ENCODE peak calls at places on chromosomes 12 and 14, in seven cellular contexts. M, Z, V, U, D, Y and T are unnamed samples.

GRCh38 chr14:35402323-35403084 is 2.0 kb downstream of the NFKBIA start:
- DNase-seq in Z (no peak), M (no peak), U (no peak), Y (no peak), V (no peak), D (no peak), T (no peak)

GRCh38 chr14:24316597-24316950 is 5.3 kb downstream of the LTB4R start:
- DNase-seq in Y (no peak), M (no peak), U (peak), D (no peak), V (no peak), Z (no peak), T (no peak)

GRCh38 chr12:64730585-64730964 is 28.6 kb downstream of the GNS start:
- DNase-seq in M (no peak), Y (no peak), V (peak), U (no peak), Z (no peak), D (no peak), T (no peak)

GRCh38 chr14:104444159-104445030 is 135.2 kb upstream of the C14orf180 start:
- DNase-seq in Y (no peak), V (no peak), Z (no peak), M (no peak), U (no peak), D (no peak), T (no peak)

GRCh38 chr12:57793920-57794319 is 11.3 kb downstream of the TSFM start:
- DNase-seq in Y (no peak), D (no peak), M (no peak), V (no peak), U (no peak), Z (no peak), T (no peak)

GRCh38 chr12:104823985-104824441 is 134.1 kb downstream of the SLC41A2 start:
- DNase-seq in V (no peak), U (peak), D (no peak), Y (no peak), Z (no peak), M (no peak), T (no peak)

GRCh38 chr12:88617352-88617751 is 37.1 kb upstream of the KITLG start:
- DNase-seq in M (no peak), U (no peak), D (no peak), Z (no peak), V (no peak), Y (no peak), T (no peak)

GRCh38 chr12:105738036-105738435 is 400.7 kb downstream of the NUAK1 start:
- DNase-seq in D (no peak), U (no peak), V (no peak), M (no peak), Y (no peak), Z (no peak), T (no peak)

GRCh38 chr12:89177802-89178201 is 174.5 kb downstream of the DUSP6 start:
- DNase-seq in D (no peak), Y (no peak), V (no peak), U (no peak), M (no peak), Z (no peak), T (no peak)

GRCh38 chr12:82874935-82875334 is 188.2 kb downstream of the TMTC2 start:
- DNase-seq in Y (no peak), U (no peak), M (no peak), V (no peak), Z (no peak), D (no peak), T (no peak)

GRCh38 chr12:125143491-125143890 is 78.3 kb downstream of the AACS start:
- DNase-seq in Y (no peak), M (no peak), Z (no peak), U (no peak), V (peak), D (no peak), T (no peak)

GRCh38 chr14:51395361-51395849 is 155.4 kb downstream of the TMX1 start:
- DNase-seq in Z (no peak), M (no peak), D (no peak), V (peak), Y (no peak), U (no peak), T (no peak)

GRCh38 chr14:76985021-76985420 is 43.5 kb downstream of the IRF2BPL start:
- DNase-seq in Y (no peak), D (peak), V (no peak), U (no peak), M (no peak), Z (no peak), T (no peak)

GRCh38 chr12:129911437-129912049 is 7.7 kb upstream of the TMEM132D start:
- DNase-seq in D (peak), M (peak), Z (no peak), V (peak), U (peak), Y (no peak), T (peak)

GRCh38 chr12:13911756-13912554 is 69.4 kb downstream of the GRIN2B start:
- DNase-seq in D (no peak), M (no peak), V (no peak), Y (no peak), Z (no peak), U (no peak), T (no peak)

GRCh38 chr12:14258468-14258947 is 107.0 kb upstream of the ATF7IP start:
- DNase-seq in D (no peak), Y (no peak), V (no peak), M (no peak), Z (no peak), U (no peak), T (no peak)

DNA sequence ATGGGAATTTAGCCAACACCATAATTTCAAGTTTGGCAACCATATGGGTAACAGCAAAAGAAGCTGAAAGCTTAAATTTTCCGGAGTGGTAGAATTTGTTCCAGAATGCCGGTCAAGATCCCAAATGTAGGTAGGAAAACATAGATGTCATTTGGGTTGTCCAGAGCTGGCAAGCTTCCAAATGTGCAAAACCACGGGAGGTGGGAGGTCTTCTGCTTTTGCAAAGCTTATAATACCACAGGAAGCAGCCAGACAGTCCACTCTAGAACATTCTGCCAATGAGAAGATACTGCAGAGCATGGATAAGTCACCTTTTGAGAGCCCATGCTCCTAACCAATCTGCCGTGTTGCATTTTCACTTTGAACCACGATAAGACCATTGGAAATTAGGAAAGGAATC is 26.4 kb upstream of the BATF start:
- DNase-seq in M (no peak), Y (no peak), U (no peak), Z (no peak), V (no peak), D (no peak), T (no peak)
- TF ChIP-seq POLR2AphosphoS5 in M (no peak), Y (no peak), U (no peak), Z (no peak), V (no peak), D (no peak), T (no peak)

DNA sequence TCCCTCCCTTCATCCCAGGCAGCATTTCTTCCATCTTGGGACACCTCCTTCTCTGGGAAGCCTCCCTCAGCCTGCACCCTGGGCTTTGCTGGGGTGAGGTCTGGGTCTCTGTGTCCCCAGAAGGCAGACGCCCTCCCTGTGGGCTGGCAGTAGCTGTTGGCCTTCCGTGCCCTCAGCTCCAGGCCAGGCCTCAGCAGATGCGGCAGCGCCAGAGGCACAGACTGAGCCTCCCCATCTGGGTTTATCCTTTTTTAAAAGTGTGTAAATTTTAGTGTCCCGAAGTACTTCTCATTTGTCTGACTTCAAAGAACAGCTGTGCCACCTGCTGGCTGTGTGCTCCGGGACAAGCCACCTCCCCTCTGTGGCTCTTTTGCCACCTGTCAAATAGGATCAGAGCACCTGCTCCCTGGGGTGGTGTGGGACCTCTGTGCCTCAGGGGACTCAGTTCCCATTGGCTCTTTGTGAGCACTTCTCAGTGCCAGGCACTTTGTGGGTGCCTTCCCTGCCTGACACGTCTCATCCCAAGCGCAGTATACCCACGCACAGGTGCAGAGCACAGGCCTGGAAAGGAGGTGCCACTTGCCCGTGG is 11.1 kb downstream of the EXOC3L4 start:
- DNase-seq in Z (no peak), D (no peak), U (peak), V (no peak), Y (no peak), M (no peak), T (no peak)
- TF ChIP-seq TAF1 in Z (no peak), D (no peak), U (no peak), V (no peak), Y (no peak), M (no peak), T (no peak)

GRCh38 chr12:6934110-6934509 is 6.4 kb downstream of the ATN1 start:
- DNase-seq in D (no peak), U (no peak), Y (no peak), V (no peak), Z (no peak), M (no peak), T (no peak)
- TF ChIP-seq POLR2AphosphoS5 in D (no peak), U (no peak), Y (no peak), V (no peak), Z (no peak), M (no peak), T (no peak)

GRCh38 chr14:75315143-75315542 is 36.5 kb downstream of the FOS start:
- DNase-seq in Y (no peak), Z (no peak), M (no peak), V (peak), U (no peak), D (no peak), T (no peak)
- TF ChIP-seq TAF1 in Y (no peak), Z (no peak), M (no peak), V (no peak), U (no peak), D (no peak), T (no peak)

GRCh38 chr12:10392394-10392930 is 2.6 kb upstream of the KLRK1 start:
- DNase-seq in M (no peak), Y (peak), V (no peak), D (no peak), Z (no peak), U (peak), T (no peak)
- TF ChIP-seq POLR2AphosphoS5 in M (no peak), Y (no peak), V (no peak), D (no peak), Z (no peak), U (no peak), T (no peak)